ENCODE peak calls at places on chromosomes 5 and 9, in four cellular contexts. J is ovary, C is Peyer's patch, V is transverse colon. W is an unnamed sample.

GRCh38 chr9:21432640-21433425 is 7.4 kb upstream of the IFNA1 start:
- DNase-seq in J (no peak), V (no peak), C (no peak), W (no peak)

GRCh38 chr5:23139338-23140171 is 286.4 kb upstream of the CDH12 start:
- DNase-seq in V (no peak), J (no peak), C (no peak), W (peak)

GRCh38 chr9:87442451-87442850 is 55.2 kb upstream of the DAPK1 start:
- DNase-seq in J (no peak), C (no peak), V (no peak), W (no peak)

GRCh38 chr5:9362600-9362999 is 183.3 kb downstream of the SEMA5A start:
- DNase-seq in J (no peak), V (no peak), C (no peak), W (no peak)

GRCh38 chr9:129174102-129174723 is 3.8 kb downstream of the IER5L start:
- DNase-seq in J (peak), C (peak), V (peak), W (peak)

GRCh38 chr5:27571681-27572080 is 533.3 kb upstream of the CDH9 start:
- DNase-seq in C (no peak), J (no peak), V (no peak), W (no peak)

GRCh38 chr5:54727874-54728273 is 210.3 kb downstream of the SNX18 start:
- DNase-seq in C (no peak), J (no peak), V (no peak), W (no peak)

GRCh38 chr5:141965071-141965470 is 3.8 kb upstream of the RNF14 start:
- DNase-seq in C (peak), V (no peak), J (no peak), W (no peak)

GRCh38 chr5:148090780-148091221 is 27.0 kb downstream of the SPINK5 start:
- DNase-seq in J (no peak), V (no peak), C (no peak), W (no peak)

GRCh38 chr9:104863180-104863883 is 64.6 kb downstream of the ABCA1 start:
- DNase-seq in C (no peak), V (peak), J (peak), W (peak)

GRCh38 chr5:38830521-38831051 is 15.2 kb upstream of the OSMR start:
- DNase-seq in C (no peak), V (no peak), J (no peak), W (no peak)

GRCh38 chr5:55151923-55152842 is 7.8 kb upstream of the GPX8 start:
- DNase-seq in J (no peak), V (no peak), C (no peak), W (no peak)

GRCh38 chr5:44691811-44692210 is 116.9 kb upstream of the MRPS30 start:
- DNase-seq in C (no peak), V (no peak), J (no peak), W (no peak)

GRCh38 chr9:278651-279050 is 64.0 kb downstream of the DOCK8 start:
- DNase-seq in V (peak), C (no peak), J (no peak), W (no peak)

GRCh38 chr9:97501972-97502221 is 431 bp downstream of the TMOD1 start:
- DNase-seq in V (no peak), C (no peak), J (no peak), W (peak)
- TF ChIP-seq POLR2A in V (no peak), C (no peak), J (no peak), W (peak)

GRCh38 chr9:37503736-37504135 is 18.0 kb downstream of the POLR1E start:
- DNase-seq in C (no peak), J (no peak), V (peak), W (no peak)

GRCh38 chr9:37497320-37497719 is 11.6 kb downstream of the POLR1E start:
- DNase-seq in J (no peak), C (no peak), V (no peak), W (no peak)

GRCh38 chr9:37498457-37498856 is 12.7 kb downstream of the POLR1E start:
- DNase-seq in V (no peak), C (no peak), J (no peak), W (no peak)

GRCh38 chr9:37499297-37499696 is 13.5 kb downstream of the POLR1E start:
- DNase-seq in J (no peak), C (no peak), V (no peak), W (no peak)

DNA sequence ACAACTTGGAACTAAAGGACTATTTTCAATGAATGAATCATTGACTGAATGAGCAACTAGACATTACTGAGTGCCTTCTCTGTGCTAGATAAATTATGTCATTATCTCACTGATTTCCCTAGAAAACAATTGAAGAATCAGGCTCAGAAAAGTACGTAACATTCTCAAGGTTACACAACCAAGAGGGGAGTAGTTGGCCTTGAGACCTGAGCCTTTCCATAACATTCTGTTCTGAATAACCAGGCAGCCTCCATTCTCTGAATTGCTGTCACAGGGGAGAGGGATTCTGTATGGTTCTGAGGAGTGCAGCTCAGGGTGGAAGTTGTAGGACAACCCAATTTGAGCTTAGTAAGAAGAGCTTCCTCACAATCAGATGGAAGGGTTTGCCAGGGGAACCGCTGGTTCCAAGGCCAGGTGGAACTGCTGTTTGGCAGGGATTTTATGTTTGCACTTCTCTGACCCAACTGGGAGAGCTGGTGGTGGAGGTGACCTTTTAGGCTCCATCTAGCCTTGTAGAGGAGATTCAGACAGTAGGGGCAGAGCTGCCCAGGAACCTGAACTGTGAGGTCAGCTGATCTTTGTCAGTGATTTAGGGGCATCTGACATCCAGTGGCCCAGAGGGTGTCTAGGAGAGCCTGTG is 16.3 kb downstream of the POLR1E start:
- DNase-seq in V (no peak), C (no peak), J (peak), W (no peak)
- TF ChIP-seq POLR2A in V (no peak), C (no peak), J (no peak), W (no peak)

DNA sequence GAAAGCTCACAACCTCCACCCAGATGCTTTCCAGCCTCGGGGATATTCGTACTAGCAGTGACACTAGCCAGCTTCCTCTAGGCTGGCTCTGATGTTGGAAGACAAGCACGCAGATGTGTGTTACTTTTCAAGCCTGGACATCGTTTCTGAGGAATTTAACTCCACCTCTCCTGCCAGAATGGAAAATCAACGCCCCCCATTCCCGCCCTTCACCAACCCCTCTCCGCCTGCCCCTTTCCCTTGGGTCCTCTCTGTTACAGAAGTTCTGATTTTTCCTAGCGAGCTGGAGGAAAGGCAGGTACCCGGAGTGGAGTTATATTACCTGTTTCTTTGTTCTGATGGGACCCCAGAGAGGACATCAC is 543 bp upstream of the NNT start:
- DNase-seq in V (peak), C (no peak), J (peak), W (peak)
- TF ChIP-seq POLR2A in V (no peak), C (no peak), J (no peak), W (no peak)

GRCh38 chr9:126435105-126435504 is 108.5 kb downstream of the MVB12B start:
- DNase-seq in C (no peak), V (no peak), J (no peak), W (no peak)
- TF ChIP-seq POLR2A in C (no peak), V (no peak), J (no peak), W (no peak)

W was measured in erythroblast.